ENCODE peak calls at places on chromosomes 2 and 18, in four cellular contexts. P is HepG2, A is K562, I is GM12878. Q is an unnamed sample.

GRCh38 chr18:3454365-3455089 is 4.6 kb downstream of the TGIF1 start:
- DNase-seq in P (peak), A (peak), I (peak), Q (peak)

GRCh38 chr2:1686784-1687105 is 57.6 kb downstream of the PXDN start:
- DNase-seq in P (no peak), A (no peak), I (no peak), Q (no peak)

GRCh38 chr2:64238799-64239198 is 94.6 kb upstream of the PELI1 start:
- DNase-seq in P (no peak), A (no peak), I (no peak), Q (no peak)

GRCh38 chr18:702957-703659 is 9.3 kb downstream of the ENOSF1 start:
- DNase-seq in P (peak), A (no peak), I (no peak), Q (no peak)

GRCh38 chr2:19195681-19196080 is 162.7 kb downstream of the OSR1 start:
- DNase-seq in P (no peak), A (no peak), I (no peak), Q (no peak)

GRCh38 chr18:8229040-8229439 is 380.2 kb upstream of the RAB12 start:
- DNase-seq in P (no peak), A (no peak), I (no peak), Q (no peak)

GRCh38 chr2:20167356-20167755 is 57.6 kb downstream of the SDC1 start:
- DNase-seq in P (no peak), A (no peak), I (no peak), Q (no peak)

GRCh38 chr2:189576361-189576760 is 4.2 kb downstream of the SLC40A1 start:
- DNase-seq in P (no peak), A (no peak), I (no peak), Q (no peak)

GRCh38 chr2:60463249-60463648 is 90.2 kb downstream of the BCL11A start:
- DNase-seq in P (no peak), A (no peak), I (no peak), Q (no peak)

GRCh38 chr2:69298862-69299261 is 88.2 kb downstream of the GFPT1 start:
- DNase-seq in P (no peak), A (no peak), I (no peak), Q (no peak)

GRCh38 chr18:9081940-9082339 is 20.6 kb upstream of the NDUFV2 start:
- DNase-seq in P (no peak), A (no peak), I (no peak), Q (no peak)

GRCh38 chr2:126793885-126794613 is 104.6 kb upstream of the TEX51 start:
- DNase-seq in P (no peak), A (no peak), I (no peak), Q (no peak)

GRCh38 chr2:110804915-110805314 is 72.5 kb downstream of the ACOXL start:
- DNase-seq in P (no peak), A (no peak), I (peak), Q (no peak)

GRCh38 chr2:30267161-30267568 is 35.8 kb downstream of the LBH start:
- DNase-seq in P (no peak), A (peak), I (no peak), Q (no peak)

GRCh38 chr2:68936889-68937288 is 15.8 kb downstream of the GKN2 start:
- DNase-seq in P (no peak), A (no peak), I (no peak), Q (no peak)

GRCh38 chr2:175630319-175631246 is 371.5 kb downstream of the LNPK start:
- DNase-seq in P (peak), A (peak), I (no peak), Q (no peak)

GRCh38 chr2:54895735-54896134 is 154.5 kb downstream of the RTN4 start:
- DNase-seq in P (no peak), A (no peak), I (no peak), Q (no peak)

GRCh38 chr2:31528823-31529222 is 51.9 kb downstream of the SRD5A2 start:
- DNase-seq in P (no peak), A (no peak), I (no peak), Q (no peak)

GRCh38 chr2:241011751-241012510 is 13.5 kb downstream of the SNED1 start:
- DNase-seq in P (no peak), A (no peak), I (no peak), Q (no peak)

GRCh38 chr18:79944126-79944731 is 7.2 kb downstream of the SLC66A2 start:
- DNase-seq in P (no peak), A (no peak), I (no peak), Q (no peak)

GRCh38 chr2:210593166-210593565 is 36.8 kb downstream of the CPS1 start:
- DNase-seq in P (no peak), A (no peak), I (no peak), Q (no peak)

GRCh38 chr2:72898263-72898906 is 11.2 kb downstream of the SPR start:
- DNase-seq in P (no peak), A (no peak), I (no peak), Q (no peak)

GRCh38 chr18:55869965-55870585 is 282.1 kb upstream of the TCF4 start:
- DNase-seq in P (no peak), A (no peak), I (no peak), Q (no peak)

GRCh38 chr2:88212251-88212790 is 42.2 kb downstream of the THNSL2 start:
- DNase-seq in P (peak), A (peak), I (no peak), Q (peak)

GRCh38 chr2:31533036-31533435 is 47.7 kb downstream of the SRD5A2 start:
- DNase-seq in P (no peak), A (no peak), I (no peak), Q (no peak)

GRCh38 chr2:229456091-229456490 is 185.0 kb upstream of the PID1 start:
- DNase-seq in P (no peak), A (no peak), I (no peak), Q (no peak)

GRCh38 chr2:9033385-9034175 is 30.1 kb upstream of the MBOAT2 start:
- DNase-seq in P (no peak), A (peak), I (no peak), Q (no peak)

GRCh38 chr2:37780097-37780676 is 108.7 kb upstream of the CDC42EP3 start:
- DNase-seq in P (no peak), A (no peak), I (no peak), Q (no peak)

GRCh38 chr18:56913970-56914369 is 232.9 kb upstream of the BOD1L2 start:
- DNase-seq in P (no peak), A (no peak), I (no peak), Q (no peak)

GRCh38 chr2:186687774-186688173 is 6.1 kb upstream of the FAM171B start:
- DNase-seq in P (no peak), A (no peak), I (no peak), Q (no peak)

GRCh38 chr18:10322408-10322807 is 132.0 kb upstream of the APCDD1 start:
- DNase-seq in P (no peak), A (no peak), I (no peak), Q (no peak)

GRCh38 chr2:26682155-26682554 is 10.4 kb upstream of the KCNK3 start:
- DNase-seq in P (no peak), A (no peak), I (no peak), Q (no peak)

GRCh38 chr2:163231666-163232065 is 393.1 kb upstream of the KCNH7 start:
- DNase-seq in P (no peak), A (no peak), I (no peak), Q (no peak)

GRCh38 chr2:234334146-234334545 is 162.7 kb downstream of the ARL4C start:
- DNase-seq in P (no peak), A (no peak), I (no peak), Q (no peak)

DNA sequence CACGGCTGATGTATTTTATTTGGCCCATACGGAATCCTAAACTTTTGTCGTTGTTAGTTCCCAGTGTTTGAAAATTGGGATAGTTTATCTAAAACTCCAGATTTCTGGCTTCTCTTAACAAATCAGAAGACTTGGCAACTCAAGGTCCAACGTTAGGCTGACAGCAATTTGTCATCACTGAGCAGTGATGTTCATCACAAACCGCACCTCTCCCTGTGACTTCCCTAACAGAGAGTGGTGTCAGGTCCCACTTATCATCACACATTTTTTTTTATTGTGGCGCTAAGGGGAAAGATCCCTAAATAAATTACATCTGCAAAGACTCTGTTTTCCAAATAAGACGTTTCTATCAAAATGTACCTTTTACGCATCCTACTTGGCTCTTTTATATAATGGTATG is 55.7 kb downstream of the RASGRP3 start:
- DNase-seq in P (no peak), A (no peak), I (no peak), Q (no peak)
- TF ChIP-seq FOXK2 in P (no peak), A (no peak), I (no peak), Q (no peak)

GRCh38 chr2:43157506-43158232 is 68.7 kb downstream of the ZFP36L2 start:
- DNase-seq in P (peak), A (no peak), I (no peak), Q (no peak)
- TF ChIP-seq FOXM1 in P (no peak), A (no peak), I (no peak), Q (no peak)

GRCh38 chr2:147255812-147256211 is 589.0 kb upstream of the ACVR2A start:
- DNase-seq in P (no peak), A (no peak), I (no peak), Q (no peak)
- TF ChIP-seq FOXK2 in P (no peak), A (no peak), I (no peak), Q (no peak)

GRCh38 chr2:62723253-62723652 is 17.7 kb downstream of the EHBP1 start:
- DNase-seq in P (no peak), A (no peak), I (no peak), Q (no peak)
- TF ChIP-seq FOXM1 in P (no peak), A (no peak), I (no peak), Q (no peak)

DNA sequence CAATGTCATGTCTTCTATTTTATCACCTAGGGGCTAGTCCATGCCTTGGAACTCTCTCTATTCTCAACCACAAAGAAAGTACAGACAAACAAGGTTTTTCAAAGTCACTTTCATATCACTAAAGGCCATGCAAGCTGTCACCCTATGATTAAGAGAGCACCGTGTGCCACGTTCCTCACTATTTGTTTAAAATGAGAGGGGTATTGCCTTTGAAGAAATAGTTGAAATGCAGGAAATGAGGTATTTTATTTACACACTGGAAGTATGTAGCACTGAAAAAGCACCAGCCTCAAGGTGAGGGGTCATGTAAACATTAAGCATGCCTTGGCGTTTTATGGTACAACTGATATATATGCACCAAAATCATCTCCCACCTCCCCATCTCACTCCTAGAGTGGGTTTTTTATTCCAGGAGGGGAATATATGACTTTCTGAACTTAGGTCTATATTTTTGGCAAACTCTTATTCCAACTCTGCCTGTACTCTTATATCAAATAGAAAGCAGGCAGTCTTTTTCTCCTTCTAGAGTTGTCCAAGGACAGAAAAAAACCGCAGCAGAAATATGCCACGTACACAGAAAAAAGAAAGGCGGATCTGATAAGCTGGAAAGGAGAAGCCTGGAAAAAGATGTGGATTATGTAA is 53.5 kb downstream of the VSNL1 start:
- DNase-seq in P (peak), A (peak), I (no peak), Q (no peak)
- TF ChIP-seq FOXK2 in P (no peak), A (peak), I (no peak), Q (no peak)

DNA sequence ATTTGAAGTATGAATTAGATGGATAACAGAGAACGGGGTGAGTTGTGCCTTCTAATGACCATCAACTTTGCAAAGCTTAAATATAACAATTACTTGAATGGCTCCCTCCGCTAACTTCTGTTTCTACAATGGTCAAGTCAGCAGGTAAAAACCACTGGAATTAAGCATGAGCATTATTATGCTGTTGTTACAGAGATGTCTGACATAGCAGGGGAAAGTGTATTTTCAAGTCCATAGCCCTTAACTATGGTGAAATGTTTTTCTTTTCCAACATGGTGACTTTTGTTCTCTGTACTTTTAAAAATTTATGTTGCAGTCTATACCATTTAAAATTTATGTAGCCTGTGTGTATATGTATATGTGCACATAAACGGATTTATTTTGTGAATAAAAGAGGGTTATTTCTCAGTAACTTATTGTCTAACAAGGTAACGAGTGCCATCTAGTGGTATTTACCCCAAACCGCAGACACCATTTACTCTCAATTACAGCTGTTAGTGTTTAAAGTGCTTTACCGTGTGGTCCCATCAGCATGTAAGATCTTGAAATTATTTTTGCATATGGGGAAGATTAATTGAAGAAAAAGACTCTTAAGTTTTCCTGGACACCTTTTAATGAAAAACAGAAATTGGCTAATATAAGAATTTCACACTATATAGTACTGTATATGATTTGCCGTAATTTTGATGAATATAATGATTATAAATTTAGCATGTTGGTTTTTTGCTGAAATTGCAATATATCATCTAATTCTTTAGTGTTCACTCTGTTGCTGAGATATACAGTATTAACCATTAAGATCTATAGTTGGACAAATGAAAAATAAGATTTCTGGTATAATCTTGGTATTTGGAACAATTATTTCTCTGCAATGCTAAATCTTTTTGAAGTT is 78.2 kb downstream of the UBE2E3 start:
- DNase-seq in P (peak), A (peak), I (peak), Q (no peak)
- TF ChIP-seq FOXM1 in P (no peak), A (no peak), I (no peak), Q (no peak)

DNA sequence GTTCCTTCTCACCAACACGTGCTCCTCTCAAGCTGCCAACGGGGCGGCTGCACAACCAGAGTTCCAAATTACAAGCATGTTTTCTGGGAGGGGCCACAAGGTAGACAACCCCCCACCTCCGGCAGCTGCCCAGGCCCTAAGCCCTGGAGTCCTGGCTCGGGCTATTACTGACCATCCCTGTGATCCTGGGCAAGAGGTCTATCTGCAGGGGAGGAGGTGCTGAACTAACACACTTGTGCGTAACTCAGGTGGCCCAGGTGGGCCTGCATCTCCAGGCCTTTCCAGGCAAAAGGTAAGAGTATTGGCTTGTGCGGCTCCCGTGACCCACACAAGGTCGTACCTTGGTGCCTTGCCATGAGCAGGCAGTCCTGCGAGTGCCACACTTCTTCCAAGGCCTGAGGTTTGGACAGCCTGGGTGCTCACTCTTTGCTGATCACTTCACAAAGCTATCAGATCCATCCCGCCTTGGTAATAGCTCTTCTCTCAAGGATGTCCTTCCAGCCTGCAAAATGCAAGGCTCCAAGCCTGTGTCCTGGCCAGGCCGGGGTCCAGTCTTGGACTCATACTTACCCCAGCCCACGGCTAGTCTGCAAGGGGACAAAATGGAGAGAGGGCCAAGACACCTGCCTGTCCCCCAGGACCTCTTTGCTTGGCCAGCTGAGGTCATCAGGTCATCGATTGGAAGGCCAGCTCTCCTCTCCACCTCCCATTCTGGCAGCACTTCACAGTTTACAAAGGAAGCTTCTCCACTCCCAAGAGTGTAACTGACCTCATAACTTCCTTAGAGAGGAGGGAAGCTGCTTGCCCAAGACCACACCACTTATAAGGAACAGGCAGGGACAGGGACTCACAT is 33.9 kb downstream of the ADRA2B start:
- DNase-seq in P (no peak), A (no peak), I (no peak), Q (no peak)
- TF ChIP-seq FOXK2 in P (no peak), A (no peak), I (no peak), Q (no peak)

GRCh38 chr2:239245872-239246701 is 154.7 kb downstream of the HDAC4 start:
- DNase-seq in P (no peak), A (no peak), I (no peak), Q (no peak)
- TF ChIP-seq FOXM1 in P (no peak), A (no peak), I (no peak), Q (no peak)

GRCh38 chr18:74194691-74195090 is 46.4 kb downstream of the TIMM21 start:
- DNase-seq in P (no peak), A (no peak), I (no peak), Q (no peak)

GRCh38 chr18:74196220-74197119 is 48.1 kb downstream of the TIMM21 start:
- DNase-seq in P (peak), A (peak), I (peak), Q (peak)

GRCh38 chr18:74197705-74198341 is 49.5 kb downstream of the TIMM21 start:
- DNase-seq in P (no peak), A (no peak), I (no peak), Q (no peak)

GRCh38 chr18:74200780-74201179 is 52.5 kb downstream of the TIMM21 start:
- DNase-seq in P (no peak), A (no peak), I (no peak), Q (no peak)

GRCh38 chr18:74198453-74198852 is 50.1 kb downstream of the TIMM21 start:
- DNase-seq in P (no peak), A (no peak), I (no peak), Q (no peak)
- TF ChIP-seq FOXK2 in P (no peak), A (no peak), I (no peak), Q (no peak)